ENCODE peak calls at places on chromosomes 7 and 10, in seven cellular contexts. F, A, D, P, V, Q and B are unnamed samples.

GRCh38 chr10:22335204-22335956 is 9.9 kb upstream of the SPAG6 start:
- DNase-seq in V (no peak), P (peak), F (peak), A (no peak), Q (peak), D (peak), B (peak)

GRCh38 chr10:123301077-123301875 is 147.1 kb downstream of the BUB3 start:
- DNase-seq in D (peak), A (no peak), V (no peak), F (peak), P (peak), Q (peak), B (no peak)

GRCh38 chr7:40382145-40382544 is 247.3 kb downstream of the SUGCT start:
- DNase-seq in A (no peak), V (no peak), P (no peak), D (no peak), F (no peak), Q (no peak), B (no peak)

GRCh38 chr10:132702601-132703304 is 83.2 kb downstream of the NKX6-2 start:
- DNase-seq in F (peak), D (peak), P (no peak), Q (no peak), V (no peak), A (no peak), B (peak)

GRCh38 chr7:130566898-130567280 is 75.0 kb downstream of the MEST start:
- DNase-seq in V (no peak), P (no peak), F (no peak), Q (no peak), D (no peak), A (no peak), B (no peak)

GRCh38 chr10:63376560-63377304 is 89.0 kb downstream of the JMJD1C start:
- DNase-seq in D (no peak), P (peak), Q (no peak), V (no peak), A (peak), F (no peak), B (no peak)

GRCh38 chr10:480498-480927 is 209.0 kb downstream of the DIP2C start:
- DNase-seq in D (no peak), A (no peak), Q (no peak), P (no peak), F (peak), V (no peak), B (no peak)

GRCh38 chr10:18860591-18861205 is 187.9 kb upstream of the MALRD1 start:
- DNase-seq in D (no peak), Q (no peak), A (no peak), P (peak), F (no peak), V (peak), B (no peak)

GRCh38 chr7:131302876-131303707 is 24.6 kb upstream of the MKLN1 start:
- DNase-seq in F (peak), A (no peak), V (no peak), D (no peak), Q (peak), P (peak), B (no peak)

GRCh38 chr10:15363031-15363430 is 8.1 kb downstream of the FAM171A1 start:
- DNase-seq in F (peak), P (peak), D (no peak), V (no peak), Q (peak), A (peak), B (no peak)

GRCh38 chr10:129868470-129869035 is 95.5 kb downstream of the EBF3 start:
- DNase-seq in P (no peak), Q (no peak), A (no peak), V (no peak), F (no peak), D (no peak), B (no peak)

GRCh38 chr10:80413152-80413996 is 5.0 kb downstream of the PRXL2A start:
- DNase-seq in Q (no peak), V (no peak), D (peak), F (no peak), P (peak), A (peak), B (no peak)

GRCh38 chr10:119542357-119542989 is at the start of gene RGS10:
- DNase-seq in Q (peak), F (peak), V (peak), P (peak), D (peak), A (peak), B (peak)

GRCh38 chr10:101785801-101786200 is 2.6 kb upstream of the NPM3 start:
- DNase-seq in A (no peak), Q (no peak), V (no peak), P (no peak), F (no peak), D (no peak), B (no peak)

GRCh38 chr7:81244213-81244612 is 325.4 kb upstream of the SEMA3C start:
- DNase-seq in D (no peak), V (no peak), P (no peak), F (no peak), A (peak), Q (no peak), B (no peak)

GRCh38 chr10:12177642-12178041 is 18.0 kb downstream of the NUDT5 start:
- DNase-seq in P (peak), A (no peak), Q (no peak), D (no peak), V (no peak), F (no peak), B (no peak)

GRCh38 chr7:457814-458510 is 61.7 kb downstream of the PDGFA start:
- DNase-seq in P (no peak), D (no peak), F (no peak), A (no peak), V (no peak), Q (no peak), B (peak)

GRCh38 chr7:48299580-48300169 is 128.4 kb downstream of the ABCA13 start:
- DNase-seq in Q (peak), F (peak), D (no peak), V (peak), P (peak), A (peak), B (no peak)

GRCh38 chr10:86944031-86944419 is 13.4 kb downstream of the MMRN2 start:
- DNase-seq in A (no peak), V (no peak), F (no peak), Q (no peak), P (no peak), D (no peak), B (no peak)

GRCh38 chr7:77697535-77697831 is 1.2 kb downstream of the RSBN1L start:
- DNase-seq in P (no peak), F (no peak), V (no peak), A (no peak), D (peak), Q (no peak), B (peak)

GRCh38 chr10:113992601-113993011 is 51.1 kb upstream of the ADRB1 start:
- DNase-seq in P (peak), F (no peak), Q (no peak), D (peak), A (no peak), V (no peak), B (no peak)

GRCh38 chr10:84237199-84238051 is 3.9 kb downstream of the LRIT1 start:
- DNase-seq in P (no peak), Q (peak), F (peak), D (peak), A (no peak), V (peak), B (no peak)

GRCh38 chr7:137846588-137847417 is at the start of gene DGKI:
- DNase-seq in A (no peak), Q (peak), P (peak), F (peak), D (no peak), V (peak), B (peak)

DNA sequence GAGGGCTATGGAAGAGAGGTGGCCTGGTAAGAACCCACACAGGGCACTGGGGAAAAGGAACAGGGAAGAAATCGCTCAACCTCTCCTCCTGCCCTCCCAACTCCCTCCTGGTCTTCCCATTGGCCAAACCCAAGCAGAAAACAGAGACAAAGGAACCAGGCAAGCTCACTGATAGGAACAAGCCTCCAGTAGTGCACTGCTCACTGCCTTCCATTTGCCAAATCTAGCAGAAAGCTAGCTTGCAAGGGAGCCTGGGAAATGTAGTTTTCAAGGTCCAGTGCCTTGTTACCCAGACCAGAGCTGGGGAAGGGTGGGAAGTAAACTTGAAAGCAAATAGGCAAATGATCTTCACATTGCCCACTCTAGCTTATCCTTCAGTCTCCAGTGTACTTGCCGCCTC is 556.1 kb upstream of the AUTS2 start:
- DNase-seq in F (no peak), D (no peak), V (no peak), P (no peak), Q (peak), A (no peak), B (no peak)
- H3K4me3 ChIP-seq in F (no peak), D (no peak), V (no peak), P (no peak), Q (no peak), A (no peak), B (no peak)

GRCh38 chr7:128406986-128407589 is 2.7 kb downstream of the IMPDH1 start:
- DNase-seq in Q (no peak), F (no peak), D (no peak), A (no peak), V (no peak), P (no peak), B (no peak)
- H3K27ac ChIP-seq in Q (no peak), F (no peak), D (no peak), A (no peak), V (no peak), P (no peak), B (peak)

DNA sequence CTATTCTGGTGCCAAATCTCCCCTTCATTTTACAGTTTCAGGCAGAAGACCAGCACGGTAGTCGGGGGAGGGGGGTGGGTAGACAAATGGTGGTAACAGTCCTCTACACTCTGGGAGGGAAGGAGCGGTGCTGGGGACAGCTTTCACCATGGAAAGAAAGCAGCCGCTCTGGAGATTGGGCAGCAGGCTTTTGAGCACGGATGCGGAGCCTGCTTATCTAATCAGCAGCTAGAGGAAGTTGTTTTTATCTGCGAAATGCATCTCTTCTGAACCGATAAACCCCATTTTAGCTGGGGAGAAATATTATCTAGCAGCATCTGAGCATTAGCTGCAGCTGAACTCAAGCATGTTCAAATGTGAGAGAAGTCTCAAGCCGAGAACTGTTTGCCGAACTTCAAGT is 28.8 kb downstream of the IKZF1 start:
- DNase-seq in P (no peak), Q (peak), V (no peak), D (no peak), F (peak), A (no peak), B (no peak)
- H3K4me3 ChIP-seq in P (no peak), Q (no peak), V (no peak), D (no peak), F (peak), A (no peak), B (no peak)

GRCh38 chr7:30179016-30179436 is 44.2 kb downstream of the MTURN start:
- DNase-seq in V (no peak), D (no peak), Q (no peak), F (no peak), A (no peak), P (no peak), B (no peak)

GRCh38 chr7:30180718-30181117 is 45.9 kb downstream of the MTURN start:
- DNase-seq in V (no peak), D (no peak), A (no peak), F (no peak), Q (no peak), P (no peak), B (no peak)

GRCh38 chr7:30183712-30184372 is 49.1 kb downstream of the MTURN start:
- DNase-seq in A (no peak), F (no peak), V (no peak), D (no peak), P (no peak), Q (no peak), B (no peak)

GRCh38 chr7:30182186-30182585 is 47.4 kb downstream of the MTURN start:
- DNase-seq in Q (no peak), P (no peak), D (peak), F (no peak), V (no peak), A (no peak), B (no peak)

GRCh38 chr7:30181211-30181610 is 46.4 kb downstream of the MTURN start:
- DNase-seq in Q (no peak), D (no peak), F (no peak), V (no peak), P (no peak), A (no peak), B (no peak)
- H3K27ac ChIP-seq in Q (no peak), D (no peak), F (no peak), V (no peak), P (no peak), A (no peak), B (no peak)